ENCODE peak calls at places on chromosomes 7 and 10, in six cellular contexts. One of them, this sample, is unnamed.

GRCh38 chr10:128530301-128530700 is 404.1 kb upstream of the MKI67 start:
- DNase-seq in kidney tubule cell: peak; percentile 8
- DNase-seq in anterior cingulate cortex: no peak
- DNase-seq in GM20000: no peak
- DNase-seq in activated naive CD4-positive, alpha-beta T cell: no peak
- DNase-seq in SK-N-DZ: no peak
- DNase-seq in this sample: no peak

GRCh38 chr7:34361663-34362250 is 296.3 kb upstream of the NPSR1 start:
- DNase-seq in kidney tubule cell: no peak
- DNase-seq in anterior cingulate cortex: peak; percentile 35
- DNase-seq in GM20000: no peak
- DNase-seq in activated naive CD4-positive, alpha-beta T cell: no peak
- DNase-seq in SK-N-DZ: no peak
- DNase-seq in this sample: no peak

GRCh38 chr10:3455385-3456334 is 283.1 kb upstream of the PITRM1 start:
- DNase-seq in kidney tubule cell: peak; percentile 57
- DNase-seq in anterior cingulate cortex: no peak
- DNase-seq in GM20000: no peak
- DNase-seq in activated naive CD4-positive, alpha-beta T cell: no peak
- DNase-seq in SK-N-DZ: no peak
- DNase-seq in this sample: no peak

GRCh38 chr7:74405191-74405898 is 48.4 kb upstream of the GTF2IRD1 start:
- DNase-seq in kidney tubule cell: peak; percentile 42
- DNase-seq in anterior cingulate cortex: no peak
- DNase-seq in GM20000: no peak
- DNase-seq in activated naive CD4-positive, alpha-beta T cell: no peak
- DNase-seq in SK-N-DZ: no peak
- DNase-seq in this sample: no peak

GRCh38 chr7:95608344-95609173 is 12.2 kb upstream of the PDK4 start:
- DNase-seq in kidney tubule cell: peak; percentile 96
- DNase-seq in anterior cingulate cortex: peak; percentile 48
- DNase-seq in GM20000: peak; percentile 84
- DNase-seq in activated naive CD4-positive, alpha-beta T cell: no peak
- DNase-seq in SK-N-DZ: peak; percentile 93
- DNase-seq in this sample: peak; percentile 93

GRCh38 chr7:110541962-110542361 is 549.0 kb upstream of the LRRN3 start:
- DNase-seq in kidney tubule cell: peak; percentile 7
- DNase-seq in anterior cingulate cortex: no peak
- DNase-seq in GM20000: no peak
- DNase-seq in activated naive CD4-positive, alpha-beta T cell: no peak
- DNase-seq in SK-N-DZ: no peak
- DNase-seq in this sample: no peak

GRCh38 chr10:61898435-61898778 is 3.1 kb upstream of the ARID5B start:
- DNase-seq in kidney tubule cell: no peak
- DNase-seq in anterior cingulate cortex: no peak
- DNase-seq in GM20000: no peak
- DNase-seq in activated naive CD4-positive, alpha-beta T cell: no peak
- DNase-seq in SK-N-DZ: peak; percentile 42
- DNase-seq in this sample: no peak

GRCh38 chr10:97406064-97406463 is 4.9 kb upstream of the RRP12 start:
- DNase-seq in kidney tubule cell: no peak
- DNase-seq in anterior cingulate cortex: no peak
- DNase-seq in GM20000: no peak
- DNase-seq in activated naive CD4-positive, alpha-beta T cell: no peak
- DNase-seq in SK-N-DZ: no peak
- DNase-seq in this sample: no peak